ENCODE peak calls at places on chromosomes 3 and 15, in eight cellular contexts. R, T, Z, M, Q, L, Y and U are unnamed samples.
A peak's percentile ranks its signal among the peaks of the same experiment; 100 is the strongest.

GRCh38 chr3:169812844-169813677 is at the start of the genes LRRC34 and LRRIQ4:
- DNase-seq in R (peak; percentile 89), T (peak; percentile 72), Z (peak; percentile 67), M (peak; percentile 87), Q (peak; percentile 23), L (no peak), Y (peak; percentile 73), U (peak; percentile 55)

GRCh38 chr3:147360936-147361670 is 45.2 kb downstream of the ZIC4 start:
- DNase-seq in R (no peak), T (no peak), Z (peak; percentile 28), M (no peak), Q (no peak), L (no peak), Y (no peak), U (peak; percentile 7)

GRCh38 chr3:52614689-52615088 is 71.0 kb downstream of the PBRM1 start:
- DNase-seq in R (no peak), T (no peak), Z (peak; percentile 20), M (no peak), Q (no peak), L (no peak), Y (no peak), U (peak; percentile 24)

GRCh38 chr3:78139166-78139565 is 1099.3 kb downstream of the ROBO2 start:
- DNase-seq in R (no peak), T (peak; percentile 73), Z (peak; percentile 45), M (no peak), Q (peak; percentile 16), L (no peak), Y (no peak), U (peak; percentile 86)

GRCh38 chr3:53166781-53167291 is 5.8 kb downstream of the PRKCD start:
- DNase-seq in R (peak; percentile 56), T (peak; percentile 76), Z (peak; percentile 25), M (peak; percentile 89), Q (peak; percentile 11), L (no peak), Y (no peak), U (peak; percentile 74)

GRCh38 chr3:77462951-77463350 is 423.1 kb downstream of the ROBO2 start:
- DNase-seq in R (no peak), T (no peak), Z (no peak), M (no peak), Q (no peak), L (no peak), Y (no peak), U (no peak)

GRCh38 chr3:139472380-139473010 is 3.8 kb downstream of the RBP2 start:
- DNase-seq in R (no peak), T (no peak), Z (no peak), M (no peak), Q (no peak), L (no peak), Y (no peak), U (no peak)

GRCh38 chr3:46221936-46222335 is 13.8 kb upstream of the CCR1 start:
- DNase-seq in R (no peak), T (no peak), Z (no peak), M (no peak), Q (no peak), L (no peak), Y (no peak), U (no peak)

GRCh38 chr3:66394261-66395249 is 106.3 kb downstream of the LRIG1 start:
- DNase-seq in R (no peak), T (peak; percentile 55), Z (peak; percentile 94), M (peak; percentile 78), Q (no peak), L (no peak), Y (no peak), U (no peak)

GRCh38 chr3:66393486-66394260 is 107.1 kb downstream of the LRIG1 start:
- DNase-seq in R (no peak), T (peak; percentile 25), Z (peak; percentile 43), M (no peak), Q (no peak), L (peak; percentile 66), Y (no peak), U (peak; percentile 77)

GRCh38 chr3:66392512-66392911 is 108.3 kb downstream of the LRIG1 start:
- DNase-seq in R (no peak), T (no peak), Z (no peak), M (no peak), Q (no peak), L (no peak), Y (no peak), U (no peak)

GRCh38 chr3:66395635-66396034 is 105.2 kb downstream of the LRIG1 start:
- DNase-seq in R (no peak), T (no peak), Z (no peak), M (no peak), Q (no peak), L (no peak), Y (no peak), U (no peak)

DNA sequence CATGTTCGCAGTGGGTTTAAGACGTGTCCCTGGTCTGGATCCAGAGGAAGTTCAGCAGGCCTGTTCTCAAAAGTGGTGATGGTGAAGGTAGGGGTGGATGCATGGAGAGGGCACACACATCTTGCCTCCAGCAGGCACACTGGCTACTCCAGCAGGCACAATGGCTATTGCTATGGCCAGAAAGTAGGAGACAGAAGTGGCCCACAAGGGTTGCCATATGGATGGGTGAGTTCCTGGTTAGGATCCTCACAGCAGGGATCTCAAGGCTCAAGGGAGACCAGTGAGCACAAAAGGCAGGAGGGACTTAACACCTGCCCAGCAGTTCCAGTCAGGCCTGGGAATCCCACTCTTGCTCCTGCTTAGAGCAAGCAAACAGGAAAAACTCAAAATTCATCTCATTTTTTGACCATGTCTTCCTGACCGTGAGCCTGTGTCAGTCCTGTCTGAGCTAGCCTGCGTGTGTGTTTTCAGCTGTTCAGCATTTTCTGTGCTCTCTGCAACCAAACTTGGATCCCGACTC is 107.8 kb downstream of the LRIG1 start:
- DNase-seq in R (no peak), T (no peak), Z (no peak), M (no peak), Q (no peak), L (no peak), Y (no peak), U (no peak)
- H3K4me3 ChIP-seq in R (no peak overlapping the region), T (no peak overlapping the region), Z (no peak overlapping the region), M (no peak overlapping the region), Q (no peak overlapping the region), L (no peak overlapping the region), Y (no peak overlapping the region), U (no peak overlapping the region)

GRCh38 chr15:68524753-68525584 is 53.8 kb upstream of the CORO2B start:
- DNase-seq in R (no peak), T (peak; percentile 75), Z (peak; percentile 39), M (no peak), Q (peak; percentile 73), L (peak; percentile 43), Y (no peak), U (peak; percentile 89)
- H3K4me3 ChIP-seq in R (no peak overlapping the region), T (no peak overlapping the region), Z (no peak overlapping the region), M (no peak overlapping the region), Q (no peak overlapping the region), L (no peak overlapping the region), Y (no peak overlapping the region), U (no peak overlapping the region)

GRCh38 chr3:179451335-179452165 is at the start of gene GNB4:
- DNase-seq in R (peak; percentile 55), T (peak; percentile 86), Z (peak; percentile 78), M (peak; percentile 91), Q (peak; percentile 43), L (peak; percentile 72), Y (peak; percentile 87), U (peak; percentile 84)

GRCh38 chr3:179452166-179452544 is 885 bp upstream of the GNB4 start:
- DNase-seq in R (no peak), T (peak; percentile 90), Z (peak; percentile 80), M (no peak), Q (peak; percentile 55), L (no peak), Y (peak; percentile 7), U (peak; percentile 91)

GRCh38 chr3:179450901-179451334 is 352 bp downstream of the GNB4 start:
- DNase-seq in R (no peak), T (peak; percentile 32), Z (peak; percentile 25), M (no peak), Q (no peak), L (no peak), Y (no peak), U (peak; percentile 48)

GRCh38 chr3:179449621-179450020 is 1.6 kb downstream of the GNB4 start:
- DNase-seq in R (no peak), T (peak; percentile 24), Z (no peak), M (no peak), Q (no peak), L (no peak), Y (no peak), U (peak; percentile 55)

GRCh38 chr3:179450321-179450720 is 949 bp downstream of the GNB4 start:
- DNase-seq in R (no peak), T (peak; percentile 29), Z (no peak), M (no peak), Q (no peak), L (no peak), Y (no peak), U (peak; percentile 47)
- H3K4me3 ChIP-seq in R (peak overlapping the region; percentile 86), T (peak overlapping the region; percentile 76), Z (peak overlapping the region; percentile 82), M (peak overlapping the region; percentile 97), Q (peak overlapping the region; percentile 81), L (peak overlapping the region; percentile 70), Y (peak overlapping the region; percentile 63), U (peak overlapping the region; percentile 68)

GRCh38 chr15:79090487-79091203 is at the start of gene RASGRF1:
- DNase-seq in R (no peak), T (no peak), Z (no peak), M (no peak), Q (no peak), L (peak; percentile 22), Y (no peak), U (no peak)
- H3K4me3 ChIP-seq in R (no peak within 1 kb of the TSS), T (no peak within 1 kb of the TSS), Z (no peak within 1 kb of the TSS), M (peak within 1 kb of the TSS; percentile 2), Q (no peak within 1 kb of the TSS), L (no peak within 1 kb of the TSS), Y (no peak within 1 kb of the TSS), U (no peak within 1 kb of the TSS)

DNA sequence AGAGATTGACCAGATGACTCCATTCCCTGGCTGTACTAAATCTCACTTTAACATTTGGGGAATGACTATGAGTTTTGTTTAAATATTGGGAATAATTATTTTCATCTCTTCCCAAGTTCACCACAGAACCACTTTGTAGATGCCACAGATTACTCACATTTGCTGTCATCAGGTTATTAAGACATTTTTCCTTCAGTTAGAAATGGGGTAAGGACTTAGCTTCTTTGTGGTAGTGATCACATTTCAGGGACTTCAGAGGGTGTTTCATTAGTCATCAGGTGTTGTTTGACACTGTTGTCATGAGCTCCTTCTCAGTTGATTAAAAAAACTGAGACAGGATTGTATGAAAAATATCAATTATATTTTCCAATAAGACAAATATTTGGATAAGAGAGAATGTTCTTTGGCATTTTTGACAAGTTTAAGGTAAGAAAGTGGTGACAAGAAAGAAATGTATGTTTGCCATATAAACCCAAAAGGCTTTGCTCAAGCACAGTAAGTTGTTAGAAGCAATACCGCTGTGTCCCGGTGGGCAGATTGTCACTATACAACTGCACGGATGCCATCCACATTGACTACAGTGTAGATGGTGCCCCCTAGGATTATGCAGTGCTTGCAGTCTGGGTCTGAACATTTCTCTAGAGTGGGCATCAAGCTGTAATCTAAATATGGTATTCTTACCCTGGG is 22.3 kb downstream of the FBXL2 start:
- DNase-seq in R (no peak), T (peak; percentile 32), Z (peak; percentile 64), M (no peak), Q (no peak), L (no peak), Y (peak; percentile 55), U (peak; percentile 91)
- H3K4me3 ChIP-seq in R (no peak overlapping the region), T (no peak overlapping the region), Z (no peak overlapping the region), M (no peak overlapping the region), Q (peak overlapping the region; percentile 23), L (no peak overlapping the region), Y (no peak overlapping the region), U (no peak overlapping the region)

DNA sequence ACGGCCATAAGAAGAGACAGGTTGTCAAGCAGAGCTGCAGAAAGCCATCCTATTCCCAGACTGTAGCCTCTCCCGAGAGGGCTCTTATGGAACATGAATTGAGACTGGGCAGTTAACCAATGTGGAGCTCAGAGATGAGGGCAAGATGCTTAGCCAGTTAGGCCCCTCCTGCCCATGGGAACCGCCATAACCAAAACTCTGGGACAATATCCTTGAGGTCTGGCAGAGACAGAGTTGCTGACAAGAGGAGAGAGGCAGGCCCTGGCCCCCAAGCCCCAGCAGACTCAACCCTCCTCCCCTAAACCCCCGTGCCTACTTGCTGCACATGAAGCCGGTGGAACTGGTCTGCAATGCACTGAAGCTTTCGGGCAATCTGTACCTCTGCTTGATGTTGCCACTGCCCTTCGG is 4.8 kb downstream of the BMF start:
- DNase-seq in R (no peak), T (no peak), Z (no peak), M (no peak), Q (no peak), L (no peak), Y (no peak), U (no peak)
- H3K4me3 ChIP-seq in R (no peak overlapping the region), T (no peak overlapping the region), Z (no peak overlapping the region), M (no peak overlapping the region), Q (peak overlapping the region; percentile 1), L (peak overlapping the region; percentile 38), Y (no peak overlapping the region), U (no peak overlapping the region)